ENCODE peak calls at places on chromosomes 7 and 10, in seven cellular contexts. H is stimulated activated naive CD4-positive, alpha-beta T cell; J is spleen; M is EL; D is amygdala; N is Right ventricle myocardium inferior; X is DMS153. Z is an unnamed sample.

GRCh38 chr10:72243822-72244437 is 27.9 kb upstream of the ASCC1 start:
- DNase-seq in H (no peak), J (peak), M (peak), D (no peak), N (peak), X (no peak), Z (peak)

GRCh38 chr10:31490858-31491504 is 172.0 kb downstream of the ZEB1 start:
- DNase-seq in H (no peak), J (no peak), M (peak), D (no peak), N (no peak), X (no peak), Z (peak)

GRCh38 chr10:118595598-118596425 is at the start of gene PRLHR:
- DNase-seq in H (no peak), J (no peak), M (no peak), D (peak), N (no peak), X (no peak), Z (peak)

GRCh38 chr7:83427929-83428328 is 221.0 kb downstream of the SEMA3E start:
- DNase-seq in H (no peak), J (no peak), M (no peak), D (no peak), N (no peak), X (peak), Z (no peak)

GRCh38 chr7:139613971-139614411 is 90.5 kb downstream of the CLEC2L start:
- DNase-seq in H (no peak), J (no peak), M (no peak), D (no peak), N (no peak), X (peak), Z (no peak)

GRCh38 chr10:111837985-111838384 is 345.6 kb downstream of the GPAM start:
- DNase-seq in H (no peak), J (no peak), M (no peak), D (no peak), N (no peak), X (no peak), Z (no peak)

GRCh38 chr10:86058964-86059363 is 307.6 kb downstream of the GRID1 start:
- DNase-seq in H (no peak), J (no peak), M (no peak), D (no peak), N (no peak), X (no peak), Z (no peak)

GRCh38 chr7:17913250-17913649 is 27.0 kb downstream of the SNX13 start:
- DNase-seq in H (no peak), J (no peak), M (no peak), D (no peak), N (no peak), X (no peak), Z (no peak)

GRCh38 chr10:85594239-85594638 is 772.4 kb downstream of the GRID1 start:
- DNase-seq in H (no peak), J (no peak), M (no peak), D (no peak), N (no peak), X (no peak), Z (no peak)

GRCh38 chr7:100878013-100878412 is 3.1 kb downstream of the SRRT start:
- DNase-seq in H (no peak), J (no peak), M (no peak), D (no peak), N (no peak), X (no peak), Z (no peak)

GRCh38 chr10:11444531-11445228 is 166.8 kb downstream of the USP6NL start:
- DNase-seq in H (no peak), J (no peak), M (no peak), D (no peak), N (no peak), X (no peak), Z (no peak)

GRCh38 chr7:12581897-12582296 is 11.4 kb downstream of the SCIN start:
- DNase-seq in H (no peak), J (no peak), M (peak), D (no peak), N (no peak), X (no peak), Z (no peak)

GRCh38 chr10:69780070-69780469 is 21.6 kb upstream of the COL13A1 start:
- DNase-seq in H (no peak), J (no peak), M (no peak), D (no peak), N (no peak), X (no peak), Z (no peak)

GRCh38 chr10:125035588-125036298 is 93.8 kb downstream of the ZRANB1 start:
- DNase-seq in H (no peak), J (no peak), M (no peak), D (no peak), N (no peak), X (no peak), Z (no peak)

GRCh38 chr10:29322918-29323317 is 34.0 kb downstream of the LYZL1 start:
- DNase-seq in H (no peak), J (no peak), M (no peak), D (no peak), N (no peak), X (no peak), Z (no peak)

GRCh38 chr10:15252396-15252795 is 83.9 kb upstream of the NMT2 start:
- DNase-seq in H (no peak), J (no peak), M (no peak), D (no peak), N (no peak), X (no peak), Z (no peak)

GRCh38 chr10:103445767-103446567 is 6.2 kb downstream of the CALHM2 start:
- DNase-seq in H (no peak), J (no peak), M (peak), D (no peak), N (peak), X (no peak), Z (no peak)

GRCh38 chr7:8155836-8156235 is 106.1 kb downstream of the ICA1 start:
- DNase-seq in H (no peak), J (no peak), M (no peak), D (no peak), N (peak), X (peak), Z (no peak)